ENCODE peak calls at places on chromosome 20, in four cellular contexts. One of them, this sample, is unnamed.

GRCh38 chr20:61436674-61437279 is 184.7 kb downstream of the CDH4 start:
- DNase-seq in GM12878: no peak
- DNase-seq in H1: peak
- DNase-seq in HCT116: no peak
- DNase-seq in this sample: no peak

GRCh38 chr20:23417861-23418260 is 3.4 kb downstream of the NAPB start:
- DNase-seq in GM12878: no peak
- DNase-seq in H1: no peak
- DNase-seq in HCT116: no peak
- DNase-seq in this sample: no peak

GRCh38 chr20:723756-724155 is 44.5 kb downstream of the SLC52A3 start:
- DNase-seq in HCT116: no peak
- DNase-seq in H1: no peak
- DNase-seq in GM12878: no peak
- DNase-seq in this sample: no peak

GRCh38 chr20:21387528-21387927 is 9.8 kb downstream of the NKX2-4 start:
- DNase-seq in GM12878: no peak
- DNase-seq in HCT116: no peak
- DNase-seq in H1: no peak
- DNase-seq in this sample: no peak

GRCh38 chr20:49397525-49397924 is 84.9 kb downstream of the KCNB1 start:
- DNase-seq in H1: no peak
- DNase-seq in HCT116: no peak
- DNase-seq in GM12878: no peak
- DNase-seq in this sample: no peak

GRCh38 chr20:44548171-44548678 is 26.4 kb upstream of the SERINC3 start:
- DNase-seq in HCT116: no peak
- DNase-seq in GM12878: no peak
- DNase-seq in H1: no peak
- DNase-seq in this sample: no peak

GRCh38 chr20:3172933-3173581 is at the start of gene LZTS3:
- DNase-seq in H1: peak
- DNase-seq in GM12878: no peak
- DNase-seq in HCT116: no peak
- DNase-seq in this sample: peak

GRCh38 chr20:15200139-15200538 is 862.7 kb upstream of the FLRT3 start:
- DNase-seq in GM12878: peak
- DNase-seq in H1: no peak
- DNase-seq in HCT116: no peak
- DNase-seq in this sample: no peak

GRCh38 chr20:35260426-35260825 is 17.5 kb downstream of the MMP24OS start:
- DNase-seq in H1: no peak
- DNase-seq in HCT116: no peak
- DNase-seq in GM12878: no peak
- DNase-seq in this sample: no peak

GRCh38 chr20:54433653-54434052 is 41.7 kb upstream of the DOK5 start:
- DNase-seq in GM12878: no peak
- DNase-seq in H1: no peak
- DNase-seq in HCT116: no peak
- DNase-seq in this sample: no peak

GRCh38 chr20:40892642-40893041 is 136.0 kb upstream of the TOP1 start:
- DNase-seq in H1: no peak
- DNase-seq in GM12878: no peak
- DNase-seq in HCT116: no peak
- DNase-seq in this sample: no peak

GRCh38 chr20:6122873-6123649 is at the start of gene FERMT1:
- DNase-seq in GM12878: no peak
- DNase-seq in H1: peak
- DNase-seq in HCT116: peak
- DNase-seq in this sample: no peak

GRCh38 chr20:35604444-35604750 is 11.2 kb upstream of the SPAG4 start:
- DNase-seq in GM12878: no peak
- DNase-seq in H1: no peak
- DNase-seq in HCT116: no peak
- DNase-seq in this sample: peak

GRCh38 chr20:47304287-47304686 is 52.2 kb downstream of the ZMYND8 start:
- DNase-seq in HCT116: no peak
- DNase-seq in GM12878: no peak
- DNase-seq in H1: no peak
- DNase-seq in this sample: no peak

GRCh38 chr20:1934578-1935573 is 39.7 kb downstream of the SIRPA start:
- DNase-seq in HCT116: no peak
- DNase-seq in H1: no peak
- DNase-seq in GM12878: no peak
- DNase-seq in this sample: no peak

GRCh38 chr20:41006936-41007871 is 21.4 kb upstream of the TOP1 start:
- DNase-seq in HCT116: no peak
- DNase-seq in H1: no peak
- DNase-seq in GM12878: no peak
- DNase-seq in this sample: no peak

GRCh38 chr20:37955511-37955910 is 52.6 kb downstream of the VSTM2L start:
- DNase-seq in H1: no peak
- DNase-seq in GM12878: no peak
- DNase-seq in HCT116: no peak
- DNase-seq in this sample: no peak

GRCh38 chr20:46552460-46553420 is 2.3 kb upstream of the OCSTAMP start:
- DNase-seq in HCT116: no peak
- DNase-seq in GM12878: peak
- DNase-seq in H1: no peak
- DNase-seq in this sample: no peak

GRCh38 chr20:53402233-53403005 is 191.2 kb downstream of the ZNF217 start:
- DNase-seq in GM12878: no peak
- DNase-seq in HCT116: no peak
- DNase-seq in H1: no peak
- DNase-seq in this sample: no peak

GRCh38 chr20:49283176-49283702 is 5.4 kb upstream of the ZNFX1 start:
- DNase-seq in GM12878: no peak
- DNase-seq in H1: no peak
- DNase-seq in HCT116: no peak
- DNase-seq in this sample: no peak

GRCh38 chr20:34052414-34052813 is 58.7 kb downstream of the RALY start:
- DNase-seq in HCT116: no peak
- DNase-seq in H1: no peak
- DNase-seq in GM12878: no peak
- DNase-seq in this sample: no peak

GRCh38 chr20:46959081-46959692 is 64.5 kb downstream of the EYA2 start:
- DNase-seq in GM12878: no peak
- DNase-seq in H1: no peak
- DNase-seq in HCT116: peak
- DNase-seq in this sample: no peak

GRCh38 chr20:56957737-56958553 is 308.5 kb downstream of the BMP7 start:
- DNase-seq in GM12878: no peak
- DNase-seq in H1: no peak
- DNase-seq in HCT116: no peak
- DNase-seq in this sample: no peak

GRCh38 chr20:57087102-57087501 is 179.3 kb downstream of the BMP7 start:
- DNase-seq in H1: no peak
- DNase-seq in HCT116: peak
- DNase-seq in GM12878: no peak
- DNase-seq in this sample: peak

GRCh38 chr20:58518896-58519593 is 3.8 kb upstream of the APCDD1L start:
- DNase-seq in GM12878: no peak
- DNase-seq in HCT116: no peak
- DNase-seq in H1: no peak
- DNase-seq in this sample: no peak

GRCh38 chr20:461254-462198 is 807 bp downstream of the TBC1D20 start:
- DNase-seq in H1: no peak
- DNase-seq in GM12878: no peak
- DNase-seq in HCT116: no peak
- DNase-seq in this sample: peak

GRCh38 chr20:44614525-44614924 is 32.1 kb downstream of the PKIG start:
- DNase-seq in HCT116: no peak
- DNase-seq in GM12878: no peak
- DNase-seq in H1: no peak
- DNase-seq in this sample: no peak

GRCh38 chr20:7673841-7674240 is 266.4 kb downstream of the HAO1 start:
- DNase-seq in GM12878: no peak
- DNase-seq in HCT116: no peak
- DNase-seq in H1: no peak
- DNase-seq in this sample: no peak
- TF ChIP-seq EGR1 in GM12878: no peak
- TF ChIP-seq EGR1 in HCT116: no peak
- TF ChIP-seq EGR1 in H1: no peak
- TF ChIP-seq EGR1 in this sample: no peak

GRCh38 chr20:63268256-63268655 is 4.4 kb upstream of the ARFGAP1 start:
- DNase-seq in HCT116: no peak
- DNase-seq in H1: no peak
- DNase-seq in GM12878: no peak
- DNase-seq in this sample: no peak

GRCh38 chr20:63268671-63269439 is 3.8 kb upstream of the ARFGAP1 start:
- DNase-seq in H1: no peak
- DNase-seq in HCT116: no peak
- DNase-seq in GM12878: no peak
- DNase-seq in this sample: no peak

GRCh38 chr20:63267681-63268080 is 4.9 kb upstream of the ARFGAP1 start:
- DNase-seq in GM12878: no peak
- DNase-seq in HCT116: no peak
- DNase-seq in H1: no peak
- DNase-seq in this sample: no peak

GRCh38 chr20:63270606-63271325 is 1.8 kb upstream of the ARFGAP1 start:
- DNase-seq in HCT116: no peak
- DNase-seq in H1: no peak
- DNase-seq in GM12878: no peak
- DNase-seq in this sample: no peak

GRCh38 chr20:63269724-63270123 is 2.9 kb upstream of the ARFGAP1 start:
- DNase-seq in H1: no peak
- DNase-seq in GM12878: no peak
- DNase-seq in HCT116: no peak
- DNase-seq in this sample: no peak
- TF ChIP-seq EGR1 in H1: no peak
- TF ChIP-seq EGR1 in GM12878: no peak
- TF ChIP-seq EGR1 in HCT116: no peak
- TF ChIP-seq EGR1 in this sample: no peak

DNA sequence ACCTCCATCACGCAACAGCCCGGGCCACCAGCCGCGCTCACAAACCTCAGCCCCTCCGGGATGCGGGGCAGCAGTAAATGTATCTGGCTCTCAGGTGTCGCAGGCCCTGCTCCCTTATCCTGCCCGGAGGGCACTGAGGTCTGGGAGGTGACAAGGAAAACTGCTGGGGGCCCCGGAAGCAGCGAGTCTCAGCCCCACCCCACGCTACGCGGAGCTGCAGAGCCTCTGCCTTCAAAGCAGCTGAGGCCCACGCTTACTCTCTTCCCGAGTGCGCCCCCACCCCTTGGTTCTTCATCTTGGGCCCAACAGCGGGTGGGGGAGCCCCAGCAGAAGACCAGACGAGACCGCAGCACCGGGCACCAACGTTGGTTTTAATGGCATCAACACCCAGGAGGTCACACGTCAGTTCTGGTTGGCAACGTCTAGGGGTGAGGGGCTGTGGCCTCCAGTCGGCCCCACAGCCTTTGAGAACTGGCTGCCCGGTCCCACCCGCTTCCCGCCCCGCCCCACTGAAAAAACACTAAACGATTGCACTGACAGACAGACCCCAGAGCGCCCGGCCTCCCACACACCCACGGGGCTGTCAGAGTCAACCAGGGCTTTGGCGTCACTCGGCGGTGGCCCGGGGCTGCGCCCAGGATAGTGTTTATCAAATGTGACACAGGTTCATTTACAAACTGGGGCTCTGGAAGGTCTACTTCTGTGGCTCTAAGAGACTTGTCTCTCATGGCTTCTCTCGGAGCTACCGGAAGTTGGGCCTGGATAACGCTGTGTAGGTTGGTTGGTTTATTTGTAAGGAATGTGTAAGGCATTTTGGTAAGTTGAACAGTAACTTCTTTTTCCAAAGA is 43.7 kb downstream of the DSTN start:
- DNase-seq in GM12878: no peak
- DNase-seq in H1: no peak
- DNase-seq in HCT116: no peak
- DNase-seq in this sample: no peak
- TF ChIP-seq EGR1 in GM12878: no peak
- TF ChIP-seq EGR1 in H1: no peak
- TF ChIP-seq EGR1 in HCT116: no peak
- TF ChIP-seq EGR1 in this sample: no peak

GRCh38 chr20:51769941-51770615 is 1.9 kb upstream of the ATP9A start:
- DNase-seq in GM12878: no peak
- DNase-seq in HCT116: no peak
- DNase-seq in H1: no peak
- DNase-seq in this sample: no peak

GRCh38 chr20:51768759-51769517 is 748 bp upstream of the ATP9A start:
- DNase-seq in HCT116: no peak
- DNase-seq in H1: no peak
- DNase-seq in GM12878: no peak
- DNase-seq in this sample: no peak

GRCh38 chr20:51767867-51768758 is at the start of gene ATP9A:
- DNase-seq in HCT116: no peak
- DNase-seq in GM12878: no peak
- DNase-seq in H1: no peak
- DNase-seq in this sample: no peak

GRCh38 chr20:51763965-51764602 is 4.1 kb downstream of the ATP9A start:
- DNase-seq in H1: no peak
- DNase-seq in HCT116: no peak
- DNase-seq in GM12878: no peak
- DNase-seq in this sample: no peak

DNA sequence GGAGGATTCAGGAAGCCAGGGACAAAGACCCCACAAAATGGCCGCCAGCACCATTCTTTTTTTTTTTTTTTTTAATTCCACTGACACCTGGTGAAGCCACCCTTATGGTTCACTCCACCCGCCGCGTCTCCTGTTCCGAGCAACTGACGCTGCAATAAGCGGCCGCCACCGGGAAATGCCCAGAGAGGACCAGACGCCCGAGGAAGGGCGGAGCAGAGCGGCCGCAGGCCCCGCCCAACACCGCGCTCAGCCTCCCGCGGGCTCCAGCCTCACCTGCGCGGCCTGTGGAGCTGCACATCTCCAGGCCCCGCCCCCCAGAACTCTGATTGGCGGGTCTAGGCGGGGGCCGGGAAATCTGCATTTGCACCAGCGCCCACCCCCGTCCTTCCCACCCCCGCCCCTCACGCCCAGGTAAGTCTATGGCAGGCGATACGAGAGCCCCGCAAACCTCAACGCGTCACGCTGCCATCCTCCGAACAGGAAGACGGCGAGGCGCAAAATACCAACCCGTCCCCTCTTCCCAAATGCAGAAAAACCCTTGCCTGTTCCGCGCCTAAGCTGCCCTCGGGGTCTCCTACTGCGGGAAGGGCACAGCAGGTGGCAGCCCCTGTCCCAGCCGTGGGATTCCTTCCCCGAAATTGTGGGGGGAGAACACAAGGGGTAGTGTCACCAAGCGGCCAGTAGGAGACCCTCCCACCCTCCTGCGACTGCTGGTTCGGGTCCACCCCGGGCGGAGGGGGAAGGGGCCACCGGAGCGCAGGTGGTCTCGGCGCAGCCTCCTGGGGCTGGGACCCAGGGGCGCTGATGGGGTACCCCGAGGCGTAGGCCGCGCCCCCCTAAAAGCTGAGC is 948 bp downstream of the ATP9A start:
- DNase-seq in HCT116: peak
- DNase-seq in GM12878: no peak
- DNase-seq in H1: peak
- DNase-seq in this sample: peak
- TF ChIP-seq EGR1 in HCT116: peak
- TF ChIP-seq EGR1 in GM12878: no peak
- TF ChIP-seq EGR1 in H1: no peak
- TF ChIP-seq EGR1 in this sample: no peak

GRCh38 chr20:25165128-25165527 is 30.4 kb upstream of the ENTPD6 start:
- DNase-seq in GM12878: no peak
- DNase-seq in H1: no peak
- DNase-seq in HCT116: no peak
- DNase-seq in this sample: no peak
- TF ChIP-seq EGR1 in GM12878: no peak
- TF ChIP-seq EGR1 in H1: no peak
- TF ChIP-seq EGR1 in HCT116: no peak
- TF ChIP-seq EGR1 in this sample: no peak

This sample was measured in K562.